ENCODE peak calls at places on chromosome 16, in five cellular contexts. One of them, this sample, is unnamed.

GRCh38 chr16:57084257-57084770 is 8.1 kb upstream of the CPNE2 start:
- DNase-seq in left kidney: peak
- DNase-seq in hypothalamus: peak
- DNase-seq in activated naive CD4-positive, alpha-beta T cell treated with anti-CD3 and anti-CD28 coated beads, Interleukin-2, amount 50 U/mL, for 16 hours: peak
- DNase-seq in cerebellum: peak
- DNase-seq in this sample: peak

GRCh38 chr16:6682142-6682811 is 650.4 kb upstream of the RBFOX1 start:
- DNase-seq in hypothalamus: peak
- DNase-seq in activated naive CD4-positive, alpha-beta T cell treated with anti-CD3 and anti-CD28 coated beads, Interleukin-2, amount 50 U/mL, for 16 hours: no peak
- DNase-seq in left kidney: peak
- DNase-seq in cerebellum: peak
- DNase-seq in this sample: peak

GRCh38 chr16:87202346-87202745 is 114.8 kb downstream of the C16orf95 start:
- DNase-seq in hypothalamus: no peak
- DNase-seq in cerebellum: no peak
- DNase-seq in left kidney: peak
- DNase-seq in activated naive CD4-positive, alpha-beta T cell treated with anti-CD3 and anti-CD28 coated beads, Interleukin-2, amount 50 U/mL, for 16 hours: no peak
- DNase-seq in this sample: no peak

GRCh38 chr16:53545433-53545832 is 42.4 kb upstream of the AKTIP start:
- DNase-seq in hypothalamus: no peak
- DNase-seq in left kidney: no peak
- DNase-seq in cerebellum: no peak
- DNase-seq in activated naive CD4-positive, alpha-beta T cell treated with anti-CD3 and anti-CD28 coated beads, Interleukin-2, amount 50 U/mL, for 16 hours: peak
- DNase-seq in this sample: peak

GRCh38 chr16:86220552-86220951 is 289.8 kb upstream of the FOXF1 start:
- DNase-seq in left kidney: no peak
- DNase-seq in hypothalamus: no peak
- DNase-seq in cerebellum: no peak
- DNase-seq in activated naive CD4-positive, alpha-beta T cell treated with anti-CD3 and anti-CD28 coated beads, Interleukin-2, amount 50 U/mL, for 16 hours: no peak
- DNase-seq in this sample: no peak

GRCh38 chr16:48105976-48106375 is 49.8 kb downstream of the ABCC12 start:
- DNase-seq in left kidney: no peak
- DNase-seq in hypothalamus: no peak
- DNase-seq in cerebellum: no peak
- DNase-seq in activated naive CD4-positive, alpha-beta T cell treated with anti-CD3 and anti-CD28 coated beads, Interleukin-2, amount 50 U/mL, for 16 hours: no peak
- DNase-seq in this sample: no peak

GRCh38 chr16:46830417-46830901 is 521 bp downstream of the C16orf87 start:
- DNase-seq in activated naive CD4-positive, alpha-beta T cell treated with anti-CD3 and anti-CD28 coated beads, Interleukin-2, amount 50 U/mL, for 16 hours: peak
- DNase-seq in cerebellum: no peak
- DNase-seq in left kidney: peak
- DNase-seq in hypothalamus: no peak
- DNase-seq in this sample: peak

GRCh38 chr16:11639925-11640899 is 28.0 kb upstream of the SNN start:
- DNase-seq in hypothalamus: peak
- DNase-seq in left kidney: peak
- DNase-seq in activated naive CD4-positive, alpha-beta T cell treated with anti-CD3 and anti-CD28 coated beads, Interleukin-2, amount 50 U/mL, for 16 hours: no peak
- DNase-seq in cerebellum: peak
- DNase-seq in this sample: no peak